ENCODE peak calls at places on chromosomes 7 and 10, in nine cellular contexts. K is esophagus squamous epithelium; O is activated T-cell treated with anti-CD3 and anti-CD28 coated beads for 1 hour; Y is stimulated activated effector memory CD8-positive, alpha-beta T cell treated with anti-CD3 and anti-CD28 coated beads, Interleukin-12 subunit alpha, Interleukin-12 subunit beta, amount 100 ng/mL, for 72 hours; S is HEK293T; B is IMR-90; G is germinal center; L is SW480; J is stimulated activated CD8-positive, alpha-beta memory T cell treated with anti-CD3 and anti-CD28 coated beads, Interleukin-4, amount 100 ng/mL, for 24 hours. H is an unnamed sample.

GRCh38 chr7:16079723-16080122 is 341.6 kb downstream of the CRPPA start:
- DNase-seq in K (no peak), O (no peak), Y (no peak), S (no peak), B (no peak), G (no peak), L (no peak), J (no peak), H (no peak)

GRCh38 chr7:15854841-15855576 is 168.5 kb upstream of the MEOX2 start:
- DNase-seq in K (no peak), O (no peak), Y (no peak), S (no peak), B (no peak), G (no peak), L (no peak), J (no peak), H (no peak)

GRCh38 chr7:1284743-1285458 is 52.2 kb downstream of the UNCX start:
- DNase-seq in K (no peak), O (no peak), Y (no peak), S (no peak), B (no peak), G (no peak), L (no peak), J (no peak), H (no peak)

GRCh38 chr10:36676321-36677169 is 448.9 kb upstream of the ANKRD30A start:
- DNase-seq in K (no peak), O (no peak), Y (no peak), S (no peak), B (peak; percentile 73), G (no peak), L (no peak), J (no peak), H (no peak)

GRCh38 chr10:97518601-97519043 is 19.9 kb downstream of the UBTD1 start:
- DNase-seq in K (no peak), O (no peak), Y (no peak), S (no peak), B (peak; percentile 27), G (no peak), L (no peak), J (no peak), H (no peak)

GRCh38 chr10:9262770-9263169 is 1208.3 kb downstream of the GATA3 start:
- DNase-seq in K (no peak), O (no peak), Y (no peak), S (no peak), B (peak; percentile 1), G (no peak), L (no peak), J (no peak), H (no peak)

GRCh38 chr7:129832282-129832681 is 120.5 kb downstream of the UBE2H start:
- DNase-seq in K (no peak), O (no peak), Y (no peak), S (no peak), B (no peak), G (no peak), L (no peak), J (no peak), H (no peak)

GRCh38 chr7:146683439-146683838 is 566.8 kb downstream of the CNTNAP2 start:
- DNase-seq in K (no peak), O (no peak), Y (no peak), S (no peak), B (no peak), G (no peak), L (peak; percentile 33), J (no peak), H (no peak)

GRCh38 chr10:44858017-44858371 is 53.1 kb upstream of the TMEM72 start:
- DNase-seq in K (no peak), O (no peak), Y (no peak), S (no peak), B (no peak), G (no peak), L (no peak), J (no peak), H (no peak)

GRCh38 chr7:91353923-91354322 is 89.7 kb downstream of the FZD1 start:
- DNase-seq in K (no peak), O (no peak), Y (no peak), S (no peak), B (no peak), G (no peak), L (no peak), J (no peak), H (no peak)

GRCh38 chr10:58894929-58895328 is 281.5 kb upstream of the PHYHIPL start:
- DNase-seq in K (no peak), O (no peak), Y (no peak), S (no peak), B (no peak), G (no peak), L (no peak), J (no peak), H (no peak)

GRCh38 chr7:35035511-35035921 is 1.8 kb downstream of the DPY19L1 start:
- DNase-seq in K (no peak), O (peak; percentile 11), Y (no peak), S (peak; percentile 15), B (peak; percentile 56), G (no peak), L (peak; percentile 71), J (no peak), H (no peak)

GRCh38 chr7:69749358-69749757 is 151.1 kb downstream of the AUTS2 start:
- DNase-seq in K (no peak), O (no peak), Y (no peak), S (no peak), B (no peak), G (no peak), L (no peak), J (no peak), H (no peak)

GRCh38 chr10:1050145-1050544 is 1.2 kb upstream of the IDI1 start:
- DNase-seq in K (no peak), O (no peak), Y (no peak), S (no peak), B (peak; percentile 42), G (no peak), L (no peak), J (no peak), H (no peak)

GRCh38 chr7:30933124-30933893 is 21.7 kb downstream of the AQP1 start:
- DNase-seq in K (no peak), O (no peak), Y (no peak), S (peak; percentile 4), B (no peak), G (no peak), L (no peak), J (no peak), H (peak; percentile 63)

GRCh38 chr10:15672469-15672868 is 47.3 kb downstream of the ITGA8 start:
- DNase-seq in K (no peak), O (no peak), Y (no peak), S (no peak), B (no peak), G (no peak), L (no peak), J (no peak), H (no peak)

GRCh38 chr7:140684066-140684950 is 11.6 kb downstream of the ADCK2 start:
- DNase-seq in K (no peak), O (no peak), Y (no peak), S (no peak), B (no peak), G (no peak), L (no peak), J (no peak), H (peak; percentile 45)

GRCh38 chr10:70779685-70780369 is 5.3 kb downstream of the TBATA start:
- DNase-seq in K (no peak), O (no peak), Y (no peak), S (no peak), B (no peak), G (no peak), L (peak; percentile 35), J (no peak), H (peak; percentile 63)

H was measured in ascending aorta.